ENCODE peak calls at places on chromosomes 16 and 17, in eight cellular contexts. One of them, this sample, is unnamed. For H3K4me1, the result is how much of the 10 kb centered on the place peaks cover.

GRCh38 chr16:2250652-2251280 is 621 bp downstream of the ECI1 start:
- DNase-seq in fibroblast of lung: peak
- DNase-seq in H9: no peak
- DNase-seq in neural progenitor cell: no peak
- DNase-seq in endothelial cell of umbilical vein: peak
- DNase-seq in SK-N-SH: no peak
- DNase-seq in hepatocyte: no peak
- DNase-seq in IMR-90: no peak
- DNase-seq in this sample: peak

GRCh38 chr16:67571464-67571863 is 9.1 kb downstream of the CTCF start:
- DNase-seq in fibroblast of lung: peak
- DNase-seq in H9: no peak
- DNase-seq in neural progenitor cell: no peak
- DNase-seq in endothelial cell of umbilical vein: no peak
- DNase-seq in SK-N-SH: no peak
- DNase-seq in hepatocyte: no peak
- DNase-seq in IMR-90: peak
- DNase-seq in this sample: no peak

GRCh38 chr17:44038604-44039007 is 23.8 kb upstream of the TMEM101 start:
- DNase-seq in fibroblast of lung: no peak
- DNase-seq in H9: no peak
- DNase-seq in neural progenitor cell: no peak
- DNase-seq in endothelial cell of umbilical vein: no peak
- DNase-seq in SK-N-SH: peak
- DNase-seq in hepatocyte: peak
- DNase-seq in IMR-90: no peak
- DNase-seq in this sample: no peak

GRCh38 chr16:20020976-20021375 is 52.7 kb downstream of the GPR139 start:
- DNase-seq in fibroblast of lung: no peak
- DNase-seq in H9: no peak
- DNase-seq in neural progenitor cell: no peak
- DNase-seq in endothelial cell of umbilical vein: no peak
- DNase-seq in SK-N-SH: no peak
- DNase-seq in hepatocyte: no peak
- DNase-seq in IMR-90: no peak
- DNase-seq in this sample: no peak

GRCh38 chr17:63337579-63337978 is 108.5 kb downstream of the CYB561 start:
- DNase-seq in fibroblast of lung: no peak
- DNase-seq in H9: no peak
- DNase-seq in neural progenitor cell: no peak
- DNase-seq in endothelial cell of umbilical vein: no peak
- DNase-seq in SK-N-SH: no peak
- DNase-seq in hepatocyte: no peak
- DNase-seq in IMR-90: no peak
- DNase-seq in this sample: no peak

GRCh38 chr17:70772761-70773160 is 603.4 kb downstream of the KCNJ2 start:
- DNase-seq in fibroblast of lung: no peak
- DNase-seq in H9: no peak
- DNase-seq in neural progenitor cell: no peak
- DNase-seq in endothelial cell of umbilical vein: no peak
- DNase-seq in SK-N-SH: no peak
- DNase-seq in hepatocyte: no peak
- DNase-seq in IMR-90: no peak
- DNase-seq in this sample: no peak

GRCh38 chr16:67946128-67946569 is 2.2 kb upstream of the LCAT start:
- DNase-seq in fibroblast of lung: no peak
- DNase-seq in H9: no peak
- DNase-seq in neural progenitor cell: no peak
- DNase-seq in endothelial cell of umbilical vein: no peak
- DNase-seq in SK-N-SH: no peak
- DNase-seq in hepatocyte: no peak
- DNase-seq in IMR-90: no peak
- DNase-seq in this sample: no peak

GRCh38 chr17:6666557-6666956 is 15.0 kb downstream of the C17orf100 start:
- DNase-seq in fibroblast of lung: no peak
- DNase-seq in H9: peak
- DNase-seq in neural progenitor cell: no peak
- DNase-seq in endothelial cell of umbilical vein: no peak
- DNase-seq in SK-N-SH: no peak
- DNase-seq in hepatocyte: no peak
- DNase-seq in IMR-90: no peak
- DNase-seq in this sample: no peak

GRCh38 chr16:30407794-30408534 is 558 bp downstream of the ZNF771 start:
- DNase-seq in fibroblast of lung: no peak
- DNase-seq in H9: no peak
- DNase-seq in neural progenitor cell: peak
- DNase-seq in endothelial cell of umbilical vein: no peak
- DNase-seq in SK-N-SH: no peak
- DNase-seq in hepatocyte: no peak
- DNase-seq in IMR-90: no peak
- DNase-seq in this sample: no peak

GRCh38 chr17:7019839-7020519 is 2.9 kb upstream of the BCL6B start:
- DNase-seq in fibroblast of lung: peak
- DNase-seq in H9: peak
- DNase-seq in neural progenitor cell: peak
- DNase-seq in endothelial cell of umbilical vein: peak
- DNase-seq in SK-N-SH: peak
- DNase-seq in hepatocyte: peak
- DNase-seq in IMR-90: peak
- DNase-seq in this sample: no peak

GRCh38 chr17:73800893-73801292 is 156.6 kb upstream of the SDK2 start:
- DNase-seq in fibroblast of lung: no peak
- DNase-seq in H9: no peak
- DNase-seq in neural progenitor cell: no peak
- DNase-seq in endothelial cell of umbilical vein: no peak
- DNase-seq in SK-N-SH: no peak
- DNase-seq in hepatocyte: no peak
- DNase-seq in IMR-90: no peak
- DNase-seq in this sample: no peak

GRCh38 chr17:71548540-71549190 is 572.2 kb upstream of the SOX9 start:
- DNase-seq in fibroblast of lung: peak
- DNase-seq in H9: no peak
- DNase-seq in neural progenitor cell: no peak
- DNase-seq in endothelial cell of umbilical vein: no peak
- DNase-seq in SK-N-SH: no peak
- DNase-seq in hepatocyte: no peak
- DNase-seq in IMR-90: peak
- DNase-seq in this sample: no peak

GRCh38 chr16:1895068-1895467 is 23.1 kb upstream of the MEIOB start:
- DNase-seq in fibroblast of lung: no peak
- DNase-seq in H9: no peak
- DNase-seq in neural progenitor cell: no peak
- DNase-seq in endothelial cell of umbilical vein: no peak
- DNase-seq in SK-N-SH: no peak
- DNase-seq in hepatocyte: no peak
- DNase-seq in IMR-90: no peak
- DNase-seq in this sample: no peak

GRCh38 chr16:70688266-70688742 is 2.5 kb upstream of the MTSS2 start:
- DNase-seq in fibroblast of lung: peak
- DNase-seq in H9: no peak
- DNase-seq in neural progenitor cell: no peak
- DNase-seq in endothelial cell of umbilical vein: peak
- DNase-seq in SK-N-SH: peak
- DNase-seq in hepatocyte: no peak
- DNase-seq in IMR-90: peak
- DNase-seq in this sample: no peak

GRCh38 chr17:10806863-10807262 is 3.0 kb upstream of the TMEM238L start:
- DNase-seq in fibroblast of lung: no peak
- DNase-seq in H9: no peak
- DNase-seq in neural progenitor cell: no peak
- DNase-seq in endothelial cell of umbilical vein: no peak
- DNase-seq in SK-N-SH: no peak
- DNase-seq in hepatocyte: no peak
- DNase-seq in IMR-90: no peak
- DNase-seq in this sample: no peak

GRCh38 chr17:6244796-6245195 is 174.6 kb downstream of the WSCD1 start:
- DNase-seq in fibroblast of lung: no peak
- DNase-seq in H9: peak
- DNase-seq in neural progenitor cell: no peak
- DNase-seq in endothelial cell of umbilical vein: no peak
- DNase-seq in SK-N-SH: no peak
- DNase-seq in hepatocyte: no peak
- DNase-seq in IMR-90: no peak
- DNase-seq in this sample: no peak

GRCh38 chr17:18141210-18141803 is 32.8 kb downstream of the MYO15A start:
- DNase-seq in fibroblast of lung: peak
- DNase-seq in H9: no peak
- DNase-seq in neural progenitor cell: peak
- DNase-seq in endothelial cell of umbilical vein: peak
- DNase-seq in SK-N-SH: peak
- DNase-seq in hepatocyte: peak
- DNase-seq in IMR-90: peak
- DNase-seq in this sample: peak

GRCh38 chr16:66516172-66516807 is 33.6 kb downstream of the TK2 start:
- DNase-seq in fibroblast of lung: peak
- DNase-seq in H9: no peak
- DNase-seq in neural progenitor cell: no peak
- DNase-seq in endothelial cell of umbilical vein: peak
- DNase-seq in SK-N-SH: no peak
- DNase-seq in hepatocyte: no peak
- DNase-seq in IMR-90: no peak
- DNase-seq in this sample: peak

GRCh38 chr16:64589836-64590235 is 532.0 kb downstream of the CDH11 start:
- DNase-seq in fibroblast of lung: peak
- DNase-seq in H9: no peak
- DNase-seq in neural progenitor cell: no peak
- DNase-seq in endothelial cell of umbilical vein: no peak
- DNase-seq in SK-N-SH: no peak
- DNase-seq in hepatocyte: no peak
- DNase-seq in IMR-90: peak
- DNase-seq in this sample: no peak

GRCh38 chr16:74465851-74466685 is 44.8 kb upstream of the CLEC18B start:
- DNase-seq in fibroblast of lung: no peak
- DNase-seq in H9: no peak
- DNase-seq in neural progenitor cell: no peak
- DNase-seq in endothelial cell of umbilical vein: peak
- DNase-seq in SK-N-SH: no peak
- DNase-seq in hepatocyte: no peak
- DNase-seq in IMR-90: no peak
- DNase-seq in this sample: no peak

GRCh38 chr16:77805403-77805802 is 17.0 kb downstream of the VAT1L start:
- DNase-seq in fibroblast of lung: no peak
- DNase-seq in H9: no peak
- DNase-seq in neural progenitor cell: no peak
- DNase-seq in endothelial cell of umbilical vein: no peak
- DNase-seq in SK-N-SH: peak
- DNase-seq in hepatocyte: no peak
- DNase-seq in IMR-90: no peak
- DNase-seq in this sample: no peak

GRCh38 chr16:85334718-85335583 is 222.7 kb upstream of the CIBAR2 start:
- DNase-seq in fibroblast of lung: peak
- DNase-seq in H9: peak
- DNase-seq in neural progenitor cell: peak
- DNase-seq in endothelial cell of umbilical vein: peak
- DNase-seq in SK-N-SH: peak
- DNase-seq in hepatocyte: peak
- DNase-seq in IMR-90: no peak
- DNase-seq in this sample: no peak

GRCh38 chr16:53872248-53873221 is 168.6 kb downstream of the FTO start:
- DNase-seq in fibroblast of lung: peak
- DNase-seq in H9: no peak
- DNase-seq in neural progenitor cell: no peak
- DNase-seq in endothelial cell of umbilical vein: no peak
- DNase-seq in SK-N-SH: no peak
- DNase-seq in hepatocyte: no peak
- DNase-seq in IMR-90: peak
- DNase-seq in this sample: no peak

GRCh38 chr17:47252766-47253512 is 688 bp upstream of the ITGB3 start:
- DNase-seq in fibroblast of lung: no peak
- DNase-seq in H9: no peak
- DNase-seq in neural progenitor cell: no peak
- DNase-seq in endothelial cell of umbilical vein: no peak
- DNase-seq in SK-N-SH: no peak
- DNase-seq in hepatocyte: no peak
- DNase-seq in IMR-90: no peak
- DNase-seq in this sample: no peak
- H2AFZ ChIP-seq in fibroblast of lung: no peak
- H2AFZ ChIP-seq in H9: no peak
- H2AFZ ChIP-seq in neural progenitor cell: no peak
- H2AFZ ChIP-seq in endothelial cell of umbilical vein: peak
- H2AFZ ChIP-seq in SK-N-SH: peak
- H2AFZ ChIP-seq in hepatocyte: peak
- H2AFZ ChIP-seq in IMR-90: peak
- H2AFZ ChIP-seq in this sample: no peak

DNA sequence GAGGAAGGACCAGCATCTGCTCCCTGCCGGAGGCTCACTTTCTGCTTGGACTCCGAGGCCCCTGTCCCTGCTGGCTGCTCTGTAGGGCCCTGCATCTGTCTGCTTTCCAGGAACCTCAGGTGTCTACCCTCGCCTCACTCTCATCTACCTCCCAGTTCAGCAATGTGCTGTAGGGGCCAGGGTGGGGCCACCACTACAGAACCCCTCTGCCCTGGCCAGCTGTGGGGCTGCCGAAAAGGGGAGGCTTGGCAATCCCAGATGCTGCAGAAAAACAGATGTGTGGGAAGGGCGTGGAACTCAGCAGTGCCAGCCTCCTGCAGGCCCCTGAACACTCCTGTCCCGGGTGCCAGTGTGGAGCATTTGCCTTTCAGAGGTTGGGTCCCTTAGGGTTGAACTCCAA is 80.1 kb upstream of the ZNF469 start:
- DNase-seq in fibroblast of lung: no peak
- DNase-seq in H9: no peak
- DNase-seq in neural progenitor cell: no peak
- DNase-seq in endothelial cell of umbilical vein: no peak
- DNase-seq in SK-N-SH: no peak
- DNase-seq in hepatocyte: no peak
- DNase-seq in IMR-90: no peak
- DNase-seq in this sample: no peak
- H3K4me1 ChIP-seq in fibroblast of lung: under half
- H3K4me1 ChIP-seq in H9: under half
- H3K4me1 ChIP-seq in neural progenitor cell: under half
- H3K4me1 ChIP-seq in endothelial cell of umbilical vein: under half
- H3K4me1 ChIP-seq in SK-N-SH: under half
- H3K4me1 ChIP-seq in hepatocyte: under half
- H3K4me1 ChIP-seq in IMR-90: half or more
- H3K4me1 ChIP-seq in this sample: under half

GRCh38 chr16:11395949-11396240 is 50.6 kb downstream of the RMI2 start:
- DNase-seq in fibroblast of lung: no peak
- DNase-seq in H9: no peak
- DNase-seq in neural progenitor cell: no peak
- DNase-seq in endothelial cell of umbilical vein: no peak
- DNase-seq in SK-N-SH: no peak
- DNase-seq in hepatocyte: no peak
- DNase-seq in IMR-90: no peak
- DNase-seq in this sample: no peak
- H2AFZ ChIP-seq in fibroblast of lung: no peak
- H2AFZ ChIP-seq in H9: no peak
- H2AFZ ChIP-seq in neural progenitor cell: no peak
- H2AFZ ChIP-seq in endothelial cell of umbilical vein: no peak
- H2AFZ ChIP-seq in SK-N-SH: no peak
- H2AFZ ChIP-seq in hepatocyte: no peak
- H2AFZ ChIP-seq in IMR-90: peak
- H2AFZ ChIP-seq in this sample: no peak

DNA sequence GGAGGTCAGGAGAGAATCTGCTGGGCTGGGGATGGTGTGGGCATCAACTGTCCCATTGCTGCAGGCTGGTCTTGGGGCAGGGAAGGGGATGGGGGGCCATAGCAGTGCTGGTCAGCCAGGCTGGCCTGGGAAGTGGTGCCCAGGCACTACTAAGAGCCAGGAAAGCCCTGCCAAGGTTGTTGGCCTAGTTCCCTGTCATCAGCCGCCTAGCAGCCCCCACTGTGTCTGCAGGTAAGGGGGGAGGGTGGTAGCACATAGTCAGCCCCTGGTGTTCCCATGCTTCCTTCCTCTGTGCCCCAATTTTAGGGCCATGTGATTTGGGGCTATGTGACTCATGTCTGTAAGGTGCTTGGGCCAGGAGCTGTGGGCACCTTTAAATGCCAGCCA is 17.8 kb downstream of the GJD3 start:
- DNase-seq in fibroblast of lung: no peak
- DNase-seq in H9: no peak
- DNase-seq in neural progenitor cell: no peak
- DNase-seq in endothelial cell of umbilical vein: no peak
- DNase-seq in SK-N-SH: no peak
- DNase-seq in hepatocyte: no peak
- DNase-seq in IMR-90: no peak
- DNase-seq in this sample: no peak
- H3K4me1 ChIP-seq in fibroblast of lung: half or more
- H3K4me1 ChIP-seq in H9: under half
- H3K4me1 ChIP-seq in neural progenitor cell: half or more
- H3K4me1 ChIP-seq in endothelial cell of umbilical vein: half or more
- H3K4me1 ChIP-seq in SK-N-SH: half or more
- H3K4me1 ChIP-seq in hepatocyte: half or more
- H3K4me1 ChIP-seq in IMR-90: half or more
- H3K4me1 ChIP-seq in this sample: under half